ENCODE peak calls at places on chromosomes 4 and X, in eight cellular contexts. Z is hypothalamus; Q is CD4-positive, alpha-beta T cell; I is pancreas; T is Daoy; K is left colon; L is activated naive CD4-positive, alpha-beta T cell; Y is HEK293T. O is an unnamed sample.

GRCh38 chr4:174437756-174438155 is 84.5 kb downstream of the HPGD start:
- DNase-seq in Z (no peak), L (no peak), K (no peak), Y (no peak), T (no peak), Q (no peak), I (no peak), O (no peak)

GRCh38 chr4:8214091-8214490 is 15.0 kb downstream of the SH3TC1 start:
- DNase-seq in T (no peak), K (no peak), Q (no peak), L (no peak), Z (no peak), Y (no peak), I (no peak), O (no peak)

GRCh38 chr4:13733817-13734216 is 106.3 kb upstream of the BOD1L1 start:
- DNase-seq in L (no peak), I (no peak), Z (no peak), T (no peak), Q (no peak), Y (no peak), K (no peak), O (no peak)

GRCh38 chr4:185997287-185997686 is 71.7 kb upstream of the TLR3 start:
- DNase-seq in Y (no peak), Z (no peak), K (no peak), T (no peak), I (peak; percentile 43), Q (no peak), L (no peak), O (no peak)

GRCh38 chr4:114076865-114077264 is 97.4 kb upstream of the ARSJ start:
- DNase-seq in K (no peak), Y (no peak), Q (no peak), I (no peak), Z (no peak), T (no peak), L (no peak), O (no peak)

GRCh38 chrX:39895228-39896110 is 202.3 kb downstream of the BCOR start:
- DNase-seq in L (no peak), Q (no peak), I (no peak), T (peak; percentile 40), Y (no peak), K (peak; percentile 27), Z (no peak), O (peak; percentile 27)

GRCh38 chrX:68669872-68670271 is 22.4 kb downstream of the STARD8 start:
- DNase-seq in K (no peak), Q (no peak), T (no peak), L (no peak), I (no peak), Y (no peak), Z (no peak), O (no peak)

GRCh38 chrX:106208154-106208553 is 40.0 kb downstream of the PWWP3B start:
- DNase-seq in L (no peak), Z (no peak), Y (no peak), K (no peak), Q (no peak), T (no peak), I (no peak), O (no peak)

GRCh38 chr4:47668810-47669408 is 169.0 kb downstream of the CORIN start:
- DNase-seq in T (peak; percentile 36), Y (peak; percentile 26), I (no peak), Q (no peak), L (no peak), Z (no peak), K (no peak), O (peak; percentile 26)

GRCh38 chr4:4398430-4398829 is 11.5 kb downstream of the NSG1 start:
- DNase-seq in Y (no peak), Q (no peak), I (no peak), T (no peak), Z (no peak), K (no peak), L (no peak), O (no peak)

GRCh38 chrX:3485727-3486126 is 139.3 kb upstream of the MXRA5 start:
- DNase-seq in L (no peak), Y (peak; percentile 12), Q (no peak), I (no peak), Z (no peak), T (no peak), K (no peak), O (no peak)

GRCh38 chr4:4625488-4625887 is 83.6 kb upstream of the STX18 start:
- DNase-seq in Y (no peak), L (no peak), Z (no peak), T (no peak), K (no peak), I (no peak), Q (no peak), O (no peak)

GRCh38 chrX:16711219-16712115 is 1.0 kb downstream of the CTPS2 start:
- DNase-seq in L (no peak), T (no peak), I (no peak), Q (no peak), Y (no peak), K (peak; percentile 29), Z (no peak), O (no peak)

GRCh38 chr4:55947912-55948725 is 626 bp upstream of the CEP135 start:
- DNase-seq in Z (no peak), Y (no peak), K (peak; percentile 27), L (no peak), I (no peak), T (peak; percentile 84), Q (peak; percentile 15), O (peak; percentile 27)

GRCh38 chr4:78634011-78634664 is 82.6 kb downstream of the ANXA3 start:
- DNase-seq in K (no peak), Y (no peak), T (no peak), Q (no peak), L (no peak), I (no peak), Z (no peak), O (no peak)

GRCh38 chr4:96131186-96131585 is 291.3 kb downstream of the PDHA2 start:
- DNase-seq in L (no peak), Y (no peak), I (no peak), K (no peak), Q (no peak), Z (no peak), T (no peak), O (no peak)

GRCh38 chr4:151012836-151013235 is 2.2 kb downstream of the LRBA start:
- DNase-seq in Z (no peak), L (no peak), K (peak; percentile 36), I (peak; percentile 17), Q (peak; percentile 22), T (peak; percentile 47), Y (no peak), O (peak; percentile 54)

GRCh38 chrX:112846114-112846513 is 5.5 kb upstream of the AMOT start:
- DNase-seq in Z (no peak), L (no peak), Y (no peak), I (no peak), T (no peak), K (peak; percentile 33), Q (no peak), O (peak; percentile 25)

GRCh38 chr4:178140326-178140915 is 698.2 kb upstream of the AGA start:
- DNase-seq in K (no peak), L (no peak), I (no peak), Z (no peak), Y (no peak), T (no peak), Q (no peak), O (no peak)

GRCh38 chr4:119529788-119530187 is 98.8 kb downstream of the PDE5A start:
- DNase-seq in K (no peak), I (no peak), Y (no peak), L (no peak), Z (no peak), Q (no peak), T (no peak), O (no peak)

GRCh38 chrX:37745835-37746234 is 34.0 kb upstream of the CYBB start:
- DNase-seq in Q (no peak), L (no peak), I (no peak), K (no peak), Y (no peak), T (no peak), Z (no peak), O (no peak)

GRCh38 chrX:73239242-73239641 is 24.6 kb upstream of the NAP1L2 start:
- DNase-seq in Z (no peak), Q (no peak), L (no peak), Y (peak; percentile 16), K (no peak), I (no peak), T (no peak), O (no peak)

GRCh38 chrX:136725446-136726104 is 55.2 kb downstream of the ARHGEF6 start:
- DNase-seq in L (no peak), Z (no peak), I (no peak), T (peak; percentile 14), K (no peak), Q (no peak), Y (no peak), O (no peak)

GRCh38 chr4:30717208-30718020 is 2.8 kb upstream of the PCDH7 start:
- DNase-seq in K (peak; percentile 33), Q (no peak), Z (no peak), I (peak; percentile 18), T (peak; percentile 12), Y (peak; percentile 20), L (no peak), O (peak; percentile 37)

GRCh38 chrX:300334-300733 is 18.3 kb downstream of the GTPBP6 start:
- DNase-seq in T (no peak), K (no peak), Q (no peak), Y (no peak), L (no peak), I (no peak), Z (no peak), O (no peak)

GRCh38 chrX:17836830-17837229 is 24.3 kb downstream of the RAI2 start:
- DNase-seq in Q (no peak), T (no peak), K (no peak), Z (no peak), L (no peak), Y (no peak), I (no peak), O (no peak)

GRCh38 chr4:30471861-30472260 is 248.3 kb upstream of the PCDH7 start:
- DNase-seq in Q (no peak), K (no peak), L (no peak), I (no peak), Z (no peak), T (no peak), Y (no peak), O (no peak)

GRCh38 chr4:167359711-167360110 is 125.4 kb upstream of the SPOCK3 start:
- DNase-seq in L (no peak), T (no peak), Q (no peak), Z (no peak), Y (no peak), K (no peak), I (no peak), O (no peak)

GRCh38 chr4:99029852-99030251 is 34.3 kb downstream of the METAP1 start:
- DNase-seq in Q (no peak), L (no peak), T (no peak), Y (no peak), I (no peak), Z (no peak), K (no peak), O (no peak)

GRCh38 chr4:3431446-3431993 is 10.2 kb upstream of the HGFAC start:
- DNase-seq in K (no peak), Z (no peak), Y (no peak), L (no peak), I (peak; percentile 13), Q (no peak), T (no peak), O (no peak)

GRCh38 chr4:131302108-131302507 is 1847.0 kb upstream of the PCDH10 start:
- DNase-seq in I (no peak), T (no peak), Z (no peak), Y (no peak), K (no peak), L (no peak), Q (no peak), O (no peak)

GRCh38 chr4:187010052-187010451 is 286.4 kb upstream of the FAT1 start:
- DNase-seq in Y (no peak), Z (no peak), I (no peak), T (no peak), Q (no peak), L (no peak), K (no peak), O (no peak)

GRCh38 chr4:81355136-81355535 is 116.6 kb downstream of the RASGEF1B start:
- DNase-seq in L (no peak), Q (no peak), K (no peak), T (no peak), Z (no peak), I (no peak), Y (no peak), O (no peak)

GRCh38 chr4:27921236-27921635 is 1060.6 kb downstream of the STIM2 start:
- DNase-seq in K (no peak), Y (no peak), L (no peak), Q (no peak), Z (no peak), T (no peak), I (no peak), O (no peak)